ENCODE peak calls at places on chromosomes 13 and 19, in eight cellular contexts. B is GM23248, X is BJ, C is HT1080, E is GM19239, N is bronchial epithelial cell, L is HEK293T, A is PC-3. K is an unnamed sample.

GRCh38 chr13:97282705-97283104 is 60.6 kb downstream of the MBNL2 start:
- DNase-seq in B (peak; percentile 23), X (no peak), C (peak; percentile 74), E (no peak), N (no peak), L (no peak), A (no peak), K (no peak)

GRCh38 chr19:47531640-47532387 is 17.0 kb upstream of the NAPA start:
- DNase-seq in B (no peak), X (no peak), C (no peak), E (no peak), N (no peak), L (no peak), A (no peak), K (no peak)

GRCh38 chr13:25494708-25495411 is 123.1 kb downstream of the ATP8A2 start:
- DNase-seq in B (no peak), X (no peak), C (no peak), E (no peak), N (no peak), L (no peak), A (no peak), K (no peak)

GRCh38 chr13:80924596-80924995 is 583.7 kb upstream of the SPRY2 start:
- DNase-seq in B (no peak), X (no peak), C (peak; percentile 10), E (no peak), N (peak; percentile 21), L (no peak), A (no peak), K (no peak)

GRCh38 chr19:45779231-45780145 is 2.8 kb downstream of the DMPK start:
- DNase-seq in B (peak; percentile 69), X (no peak), C (no peak), E (peak; percentile 97), N (peak; percentile 79), L (peak; percentile 95), A (peak; percentile 86), K (peak; percentile 82)

GRCh38 chr13:113121183-113121927 is 1.2 kb upstream of the F10 start:
- DNase-seq in B (no peak), X (no peak), C (no peak), E (no peak), N (no peak), L (no peak), A (no peak), K (no peak)

GRCh38 chr19:19554074-19555023 is 16.3 kb downstream of the CILP2 start:
- DNase-seq in B (peak; percentile 71), X (no peak), C (peak; percentile 32), E (peak; percentile 74), N (no peak), L (peak; percentile 85), A (peak; percentile 55), K (peak; percentile 34)

GRCh38 chr19:52778811-52779210 is 7.8 kb downstream of the ZNF600 start:
- DNase-seq in B (peak; percentile 8), X (no peak), C (no peak), E (no peak), N (peak; percentile 2), L (no peak), A (no peak), K (no peak)

GRCh38 chr13:93045836-93046235 is 180.8 kb upstream of the GPC6 start:
- DNase-seq in B (peak; percentile 8), X (no peak), C (peak; percentile 47), E (no peak), N (no peak), L (no peak), A (no peak), K (no peak)

GRCh38 chr13:111210082-111210481 is 95.0 kb downstream of the ARHGEF7 start:
- DNase-seq in B (no peak), X (no peak), C (no peak), E (no peak), N (no peak), L (no peak), A (no peak), K (no peak)

K was measured in NCI-H460.